ENCODE peak calls at places on chromosomes 16 and 17, in six cellular contexts. One of them, this sample, is unnamed.
A peak's percentile ranks its signal among the peaks of the same experiment; 100 is the strongest.

GRCh38 chr17:19381361-19381740 is 3.1 kb downstream of the MAPK7 start:
- DNase-seq in fibroblast of pulmonary artery: no peak
- DNase-seq in left ventricle myocardium inferior: no peak
- DNase-seq in BJ: no peak
- DNase-seq in AG10803: no peak
- DNase-seq in right lobe of liver: peak; percentile 39
- DNase-seq in this sample: no peak

GRCh38 chr17:19304209-19304608 is 58.3 kb downstream of the B9D1 start:
- DNase-seq in BJ: no peak
- DNase-seq in fibroblast of pulmonary artery: peak; percentile 60
- DNase-seq in AG10803: peak; percentile 46
- DNase-seq in right lobe of liver: peak; percentile 58
- DNase-seq in left ventricle myocardium inferior: peak; percentile 45
- DNase-seq in this sample: peak; percentile 43

GRCh38 chr17:48358203-48358602 is 71.8 kb downstream of the SKAP1 start:
- DNase-seq in fibroblast of pulmonary artery: no peak
- DNase-seq in AG10803: no peak
- DNase-seq in BJ: no peak
- DNase-seq in right lobe of liver: no peak
- DNase-seq in left ventricle myocardium inferior: no peak
- DNase-seq in this sample: no peak

GRCh38 chr16:83271123-83271522 is 536.7 kb upstream of the HSBP1 start:
- DNase-seq in BJ: no peak
- DNase-seq in left ventricle myocardium inferior: no peak
- DNase-seq in fibroblast of pulmonary artery: no peak
- DNase-seq in AG10803: peak; percentile 67
- DNase-seq in right lobe of liver: no peak
- DNase-seq in this sample: no peak

GRCh38 chr17:82023447-82024241 is 539 bp downstream of the LRRC45 start:
- DNase-seq in right lobe of liver: no peak
- DNase-seq in BJ: no peak
- DNase-seq in left ventricle myocardium inferior: no peak
- DNase-seq in AG10803: no peak
- DNase-seq in fibroblast of pulmonary artery: no peak
- DNase-seq in this sample: no peak

GRCh38 chr17:1398900-1399299 is 1.1 kb downstream of the YWHAE start:
- DNase-seq in BJ: no peak
- DNase-seq in AG10803: peak; percentile 51
- DNase-seq in right lobe of liver: no peak
- DNase-seq in left ventricle myocardium inferior: no peak
- DNase-seq in fibroblast of pulmonary artery: peak; percentile 33
- DNase-seq in this sample: no peak

GRCh38 chr16:72301416-72302048 is 129.6 kb upstream of the PMFBP1 start:
- DNase-seq in right lobe of liver: no peak
- DNase-seq in fibroblast of pulmonary artery: no peak
- DNase-seq in BJ: no peak
- DNase-seq in AG10803: no peak
- DNase-seq in left ventricle myocardium inferior: no peak
- DNase-seq in this sample: no peak

GRCh38 chr17:45388604-45389325 is 43.9 kb downstream of the ARHGAP27 start:
- DNase-seq in AG10803: peak; percentile 22
- DNase-seq in fibroblast of pulmonary artery: no peak
- DNase-seq in right lobe of liver: no peak
- DNase-seq in left ventricle myocardium inferior: no peak
- DNase-seq in BJ: no peak
- DNase-seq in this sample: no peak

GRCh38 chr16:65327346-65327745 is 205.5 kb upstream of the CDH11 start:
- DNase-seq in left ventricle myocardium inferior: no peak
- DNase-seq in right lobe of liver: no peak
- DNase-seq in AG10803: no peak
- DNase-seq in BJ: no peak
- DNase-seq in fibroblast of pulmonary artery: no peak
- DNase-seq in this sample: no peak

GRCh38 chr17:78315355-78316114 is 44.3 kb downstream of the SOCS3 start:
- DNase-seq in AG10803: peak; percentile 83
- DNase-seq in left ventricle myocardium inferior: peak; percentile 76
- DNase-seq in BJ: peak; percentile 80
- DNase-seq in right lobe of liver: no peak
- DNase-seq in fibroblast of pulmonary artery: peak; percentile 88
- DNase-seq in this sample: peak; percentile 49

GRCh38 chr16:75758215-75758614 is 31.9 kb upstream of the CPHXL start:
- DNase-seq in fibroblast of pulmonary artery: peak; percentile 8
- DNase-seq in right lobe of liver: no peak
- DNase-seq in BJ: no peak
- DNase-seq in AG10803: peak; percentile 32
- DNase-seq in left ventricle myocardium inferior: no peak
- DNase-seq in this sample: no peak

GRCh38 chr16:66130296-66130910 is 236.1 kb upstream of the CDH5 start:
- DNase-seq in left ventricle myocardium inferior: no peak
- DNase-seq in fibroblast of pulmonary artery: peak; percentile 81
- DNase-seq in AG10803: peak; percentile 91
- DNase-seq in right lobe of liver: no peak
- DNase-seq in BJ: peak; percentile 82
- DNase-seq in this sample: no peak

GRCh38 chr16:49443576-49443975 is 70.0 kb downstream of the C16orf78 start:
- DNase-seq in BJ: no peak
- DNase-seq in AG10803: no peak
- DNase-seq in right lobe of liver: no peak
- DNase-seq in fibroblast of pulmonary artery: no peak
- DNase-seq in left ventricle myocardium inferior: no peak
- DNase-seq in this sample: no peak

DNA sequence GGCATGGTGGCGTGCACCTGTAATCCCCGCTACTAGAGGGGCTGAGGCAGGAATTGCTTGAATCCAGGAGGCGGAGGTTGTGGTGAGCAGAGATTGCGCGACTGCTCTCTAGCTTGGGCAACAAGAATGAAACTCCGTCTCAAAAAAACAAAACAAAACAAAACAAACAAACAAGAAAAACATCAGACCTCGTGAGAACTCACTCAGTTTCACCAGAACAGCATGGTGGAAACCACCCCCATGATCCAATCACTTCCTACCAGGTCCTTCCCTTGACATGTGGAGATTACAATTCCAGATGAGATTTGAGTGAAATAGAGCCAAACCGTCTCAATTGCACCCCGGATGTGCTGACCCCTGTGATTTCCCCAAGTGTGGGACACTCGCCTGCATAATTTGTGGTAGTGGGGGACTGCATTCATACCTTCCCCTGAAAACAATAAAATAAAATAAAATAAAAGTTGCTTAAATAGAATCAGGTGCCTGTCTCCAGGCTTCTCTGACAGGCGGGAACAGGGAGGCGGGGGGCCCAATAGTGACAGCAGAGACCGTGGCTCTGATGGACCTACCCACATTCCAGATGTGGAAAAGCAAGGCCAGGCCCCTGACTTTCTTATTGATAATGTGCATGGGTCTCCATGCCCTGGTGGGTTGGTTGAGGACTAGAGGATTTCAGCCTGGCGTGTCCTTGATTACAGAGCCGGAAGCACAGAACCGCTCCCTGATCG is 13.1 kb downstream of the ZSCAN10 start:
- DNase-seq in AG10803: no peak
- DNase-seq in BJ: no peak
- DNase-seq in fibroblast of pulmonary artery: no peak
- DNase-seq in right lobe of liver: no peak
- DNase-seq in left ventricle myocardium inferior: no peak
- DNase-seq in this sample: no peak
- H3K4me3 ChIP-seq in AG10803: no peak overlapping the region
- H3K4me3 ChIP-seq in BJ: no peak overlapping the region
- H3K4me3 ChIP-seq in fibroblast of pulmonary artery: no peak overlapping the region
- H3K4me3 ChIP-seq in right lobe of liver: peak overlapping the region; percentile 12
- H3K4me3 ChIP-seq in left ventricle myocardium inferior: peak overlapping the region; percentile 63
- H3K4me3 ChIP-seq in this sample: no peak overlapping the region

DNA sequence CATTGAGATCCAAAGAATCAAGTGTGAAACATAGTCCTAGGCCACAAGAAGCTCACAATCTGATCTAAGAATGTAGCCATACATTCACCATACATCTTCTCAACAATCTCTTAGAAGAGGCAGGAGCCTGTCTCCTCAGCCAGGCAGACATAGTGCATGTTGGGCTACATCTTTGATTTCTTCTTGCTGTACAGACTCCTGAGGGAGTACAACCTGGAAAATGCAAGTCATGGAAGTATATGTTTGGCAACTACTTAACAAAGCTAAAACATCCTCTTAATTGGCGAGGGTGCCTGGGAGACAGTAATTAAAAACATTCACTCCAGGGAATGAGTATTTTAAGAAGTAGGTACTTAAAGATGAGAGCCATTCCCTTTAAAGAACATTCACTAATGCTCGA is 79.2 kb upstream of the NOG start:
- DNase-seq in fibroblast of pulmonary artery: no peak
- DNase-seq in left ventricle myocardium inferior: no peak
- DNase-seq in AG10803: no peak
- DNase-seq in right lobe of liver: no peak
- DNase-seq in BJ: no peak
- DNase-seq in this sample: no peak
- H3K4me3 ChIP-seq in fibroblast of pulmonary artery: no peak overlapping the region
- H3K4me3 ChIP-seq in left ventricle myocardium inferior: no peak overlapping the region
- H3K4me3 ChIP-seq in AG10803: no peak overlapping the region
- H3K4me3 ChIP-seq in right lobe of liver: no peak overlapping the region
- H3K4me3 ChIP-seq in BJ: no peak overlapping the region
- H3K4me3 ChIP-seq in this sample: no peak overlapping the region

GRCh38 chr16:84818989-84819643 is 669 bp upstream of the CRISPLD2 start:
- DNase-seq in fibroblast of pulmonary artery: no peak
- DNase-seq in left ventricle myocardium inferior: no peak
- DNase-seq in BJ: no peak
- DNase-seq in AG10803: no peak
- DNase-seq in right lobe of liver: no peak
- DNase-seq in this sample: no peak
- H3K4me3 ChIP-seq in fibroblast of pulmonary artery: peak overlapping the region; percentile 67
- H3K4me3 ChIP-seq in left ventricle myocardium inferior: peak overlapping the region; percentile 76
- H3K4me3 ChIP-seq in BJ: peak overlapping the region; percentile 13
- H3K4me3 ChIP-seq in AG10803: peak overlapping the region; percentile 38
- H3K4me3 ChIP-seq in right lobe of liver: no peak overlapping the region
- H3K4me3 ChIP-seq in this sample: no peak overlapping the region

GRCh38 chr16:21952040-21952792 is 945 bp upstream of the UQCRC2 start:
- DNase-seq in AG10803: peak; percentile 58
- DNase-seq in BJ: no peak
- DNase-seq in fibroblast of pulmonary artery: peak; percentile 67
- DNase-seq in left ventricle myocardium inferior: peak; percentile 57
- DNase-seq in right lobe of liver: peak; percentile 87
- DNase-seq in this sample: peak; percentile 60

GRCh38 chr16:21952793-21953540 is at the start of gene UQCRC2:
- DNase-seq in fibroblast of pulmonary artery: peak; percentile 94
- DNase-seq in right lobe of liver: peak; percentile 92
- DNase-seq in AG10803: peak; percentile 91
- DNase-seq in BJ: peak; percentile 50
- DNase-seq in left ventricle myocardium inferior: peak; percentile 86
- DNase-seq in this sample: peak; percentile 92

GRCh38 chr16:21946889-21947635 is 6.1 kb upstream of the UQCRC2 start:
- DNase-seq in right lobe of liver: no peak
- DNase-seq in AG10803: no peak
- DNase-seq in fibroblast of pulmonary artery: no peak
- DNase-seq in BJ: no peak
- DNase-seq in left ventricle myocardium inferior: no peak
- DNase-seq in this sample: no peak

GRCh38 chr16:21950782-21951521 is 2.2 kb upstream of the UQCRC2 start:
- DNase-seq in BJ: no peak
- DNase-seq in right lobe of liver: no peak
- DNase-seq in fibroblast of pulmonary artery: peak; percentile 63
- DNase-seq in left ventricle myocardium inferior: no peak
- DNase-seq in AG10803: peak; percentile 25
- DNase-seq in this sample: no peak

DNA sequence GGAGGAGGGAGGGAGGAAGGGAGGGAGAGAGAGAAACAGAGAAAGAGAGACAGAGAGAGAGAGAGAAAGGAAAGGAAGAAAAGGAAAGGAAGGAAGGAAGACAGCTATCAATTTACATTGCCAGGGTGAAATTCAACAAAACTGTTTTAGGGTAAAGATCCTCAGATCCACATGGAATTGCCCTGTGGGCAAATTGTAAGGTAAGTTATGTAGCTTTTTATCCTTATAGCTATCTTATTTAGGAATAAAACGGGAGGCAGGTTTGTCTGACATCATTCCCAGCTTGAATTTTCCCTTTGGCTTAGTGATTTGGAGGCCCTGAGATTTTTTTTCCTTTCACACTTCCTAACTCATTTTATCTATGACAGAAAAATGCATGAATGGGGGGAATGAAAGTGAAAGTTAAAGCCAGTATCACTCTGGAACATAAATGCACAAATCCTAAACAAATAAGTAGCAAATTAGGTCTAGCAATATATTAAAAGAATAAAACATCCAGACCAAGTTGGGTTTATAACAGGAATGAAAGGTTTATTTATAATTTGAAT is 3.4 kb upstream of the UQCRC2 start:
- DNase-seq in right lobe of liver: no peak
- DNase-seq in fibroblast of pulmonary artery: no peak
- DNase-seq in left ventricle myocardium inferior: no peak
- DNase-seq in BJ: no peak
- DNase-seq in AG10803: no peak
- DNase-seq in this sample: no peak
- H3K4me3 ChIP-seq in right lobe of liver: no peak overlapping the region
- H3K4me3 ChIP-seq in fibroblast of pulmonary artery: no peak overlapping the region
- H3K4me3 ChIP-seq in left ventricle myocardium inferior: no peak overlapping the region
- H3K4me3 ChIP-seq in BJ: no peak overlapping the region
- H3K4me3 ChIP-seq in AG10803: no peak overlapping the region
- H3K4me3 ChIP-seq in this sample: no peak overlapping the region

This sample was measured in body of pancreas.